ENCODE peak calls at places on chromosomes 13 and 19, in eight cellular contexts. J is HCT116, F is stomach, I is Panc1, P is GM12878, C is transverse colon, K is sigmoid colon, V is esophagus muscularis mucosa. T is an unnamed sample.

GRCh38 chr13:83577183-83577582 is 305.1 kb downstream of the SLITRK1 start:
- DNase-seq in C (no peak), F (no peak), K (no peak), J (no peak), P (no peak), I (no peak), V (no peak), T (no peak)

GRCh38 chr13:114115191-114115671 is 17.2 kb downstream of the RASA3 start:
- DNase-seq in F (peak), I (no peak), K (peak), V (no peak), J (no peak), C (peak), P (no peak), T (peak)

GRCh38 chr13:48644951-48645350 is 8.8 kb upstream of the CYSLTR2 start:
- DNase-seq in I (no peak), K (no peak), C (no peak), V (peak), J (no peak), F (no peak), P (no peak), T (no peak)

GRCh38 chr13:35157143-35157755 is 215.2 kb downstream of the NBEA start:
- DNase-seq in K (no peak), P (peak), J (peak), F (no peak), V (no peak), I (no peak), C (peak), T (no peak)

GRCh38 chr13:36346222-36347083 is at the start of gene SPART:
- DNase-seq in C (peak), K (peak), F (peak), I (peak), P (peak), V (peak), J (no peak), T (peak)

GRCh38 chr13:51523082-51523518 is 61.2 kb upstream of the WDFY2 start:
- DNase-seq in V (no peak), P (no peak), C (peak), F (no peak), J (no peak), I (no peak), K (no peak), T (no peak)

GRCh38 chr13:28747851-28748250 is 29.1 kb upstream of the SLC46A3 start:
- DNase-seq in C (no peak), F (no peak), K (no peak), P (no peak), V (no peak), J (no peak), I (no peak), T (no peak)

GRCh38 chr13:93505104-93505952 is 278.7 kb downstream of the GPC6 start:
- DNase-seq in C (no peak), J (no peak), F (no peak), V (no peak), P (no peak), K (no peak), I (no peak), T (no peak)

GRCh38 chr13:25468330-25469178 is 96.8 kb downstream of the ATP8A2 start:
- DNase-seq in C (no peak), K (no peak), F (no peak), P (no peak), V (no peak), J (no peak), I (no peak), T (no peak)

GRCh38 chr13:112625698-112626097 is 37.7 kb upstream of the TUBGCP3 start:
- DNase-seq in J (no peak), C (no peak), P (no peak), F (no peak), I (no peak), K (no peak), V (no peak), T (peak)

GRCh38 chr19:54573330-54573872 is at the start of gene LILRA2:
- DNase-seq in F (no peak), J (no peak), P (no peak), K (no peak), I (no peak), C (no peak), V (peak), T (peak)

GRCh38 chr13:24995225-24995804 is 100.6 kb upstream of the PABPC3 start:
- DNase-seq in P (no peak), F (peak), C (peak), V (peak), J (peak), I (no peak), K (peak), T (no peak)

GRCh38 chr19:7401694-7402093 is 53.0 kb downstream of the ARHGEF18 start:
- DNase-seq in C (no peak), P (no peak), J (no peak), K (no peak), V (no peak), I (no peak), F (no peak), T (no peak)

GRCh38 chr19:49635530-49636229 is 4.3 kb downstream of the RRAS start:
- DNase-seq in J (no peak), I (no peak), P (no peak), V (no peak), K (no peak), C (no peak), F (no peak), T (no peak)

GRCh38 chr19:39296055-39296645 is at the start of gene IFNL1:
- DNase-seq in J (no peak), P (no peak), C (no peak), I (no peak), K (peak), F (peak), V (no peak), T (peak)

GRCh38 chr13:75353786-75354193 is 128.2 kb downstream of the TBC1D4 start:
- DNase-seq in C (no peak), I (no peak), J (no peak), K (no peak), V (no peak), P (no peak), F (no peak), T (no peak)

GRCh38 chr19:41744850-41745249 is 10.5 kb upstream of the CEACAM6 start:
- DNase-seq in F (no peak), C (peak), P (no peak), J (no peak), V (no peak), I (no peak), K (no peak), T (no peak)

GRCh38 chr13:104773775-104774174 is 1707.6 kb upstream of the SLC10A2 start:
- DNase-seq in J (peak), P (peak), I (no peak), K (no peak), C (no peak), V (no peak), F (no peak), T (no peak)

GRCh38 chr13:111143875-111144540 is 28.9 kb downstream of the ARHGEF7 start:
- DNase-seq in P (no peak), J (no peak), I (no peak), K (no peak), V (no peak), C (no peak), F (no peak), T (no peak)

GRCh38 chr13:97282705-97283104 is 60.6 kb downstream of the MBNL2 start:
- DNase-seq in V (no peak), K (no peak), C (no peak), F (no peak), I (no peak), P (no peak), J (no peak), T (no peak)

GRCh38 chr19:43526884-43527859 is at the start of gene ETHE1:
- DNase-seq in C (peak), I (no peak), F (peak), P (no peak), V (no peak), J (no peak), K (peak), T (peak)

GRCh38 chr13:114015111-114015551 is 41.3 kb upstream of the C13orf46 start:
- DNase-seq in P (no peak), J (no peak), C (peak), I (no peak), K (no peak), V (no peak), F (peak), T (no peak)

GRCh38 chr13:23579072-23579885 is 9.1 kb downstream of the TNFRSF19 start:
- DNase-seq in C (peak), F (peak), J (peak), P (no peak), V (peak), I (no peak), K (peak), T (peak)

GRCh38 chr19:40144947-40145748 is 46.1 kb upstream of the MAP3K10 start:
- DNase-seq in J (no peak), V (peak), F (no peak), I (peak), P (no peak), C (no peak), K (no peak), T (no peak)

GRCh38 chr13:31027136-31027535 is 94.7 kb downstream of the TEX26 start:
- DNase-seq in I (no peak), F (no peak), P (no peak), K (no peak), C (no peak), V (no peak), J (no peak), T (no peak)

GRCh38 chr13:62779146-62779545 is 1363.5 kb upstream of the PCDH20 start:
- DNase-seq in V (no peak), I (no peak), F (no peak), J (no peak), C (no peak), P (no peak), K (no peak), T (no peak)

GRCh38 chr13:53200498-53201453 is 172.2 kb downstream of the OLFM4 start:
- DNase-seq in I (no peak), V (peak), K (peak), C (peak), J (no peak), P (no peak), F (peak), T (peak)

GRCh38 chr13:108368240-108368898 is 98.9 kb downstream of the TNFSF13B start:
- DNase-seq in I (no peak), V (no peak), C (no peak), F (no peak), K (no peak), J (no peak), P (no peak), T (no peak)

GRCh38 chr19:2294377-2295335 is 12.7 kb upstream of the PEAK3 start:
- DNase-seq in I (no peak), K (peak), J (no peak), F (no peak), P (no peak), V (no peak), C (no peak), T (peak)

GRCh38 chr13:90542959-90543358 is 804.5 kb upstream of the MIR17HG start:
- DNase-seq in I (no peak), C (no peak), K (no peak), F (no peak), P (no peak), J (no peak), V (no peak), T (no peak)

GRCh38 chr19:31285744-31286143 is 63.5 kb downstream of the TSHZ3 start:
- DNase-seq in K (peak), P (no peak), F (no peak), C (no peak), J (no peak), V (no peak), I (no peak), T (peak)

GRCh38 chr13:112012004-112012704 is 54.8 kb upstream of the SOX1 start:
- DNase-seq in P (no peak), I (no peak), F (peak), K (no peak), C (no peak), J (no peak), V (no peak), T (peak)

GRCh38 chr13:76759877-76760276 is 126.3 kb downstream of the KCTD12 start:
- DNase-seq in P (no peak), I (no peak), V (no peak), C (no peak), K (no peak), J (no peak), F (no peak), T (no peak)

DNA sequence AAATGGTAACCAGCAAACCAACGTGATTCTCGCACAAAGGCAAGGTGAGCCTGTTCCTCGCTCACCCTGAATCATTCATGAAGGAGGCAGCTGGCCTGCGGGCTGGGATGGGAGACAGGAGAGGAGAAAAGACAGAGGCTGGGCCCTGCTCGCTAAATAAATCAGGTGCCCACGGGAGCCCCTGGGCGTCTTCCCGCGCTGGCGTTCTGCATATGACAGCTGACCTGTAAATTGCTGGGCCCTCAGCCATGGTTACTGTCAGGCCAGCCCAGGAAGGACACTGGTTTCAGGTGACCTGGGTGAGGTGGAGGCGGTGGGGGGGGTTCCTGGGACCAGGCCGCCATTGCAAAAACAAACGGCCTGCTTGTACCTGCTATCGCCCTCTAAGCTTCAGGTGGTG is 3.5 kb upstream of the PTBP1 start:
- DNase-seq in V (no peak), F (no peak), C (no peak), I (no peak), P (no peak), K (no peak), J (no peak), T (no peak)
- H3K4me3 ChIP-seq in V (no peak), F (no peak), C (no peak), I (no peak), P (no peak), K (no peak), J (no peak), T (no peak)

DNA sequence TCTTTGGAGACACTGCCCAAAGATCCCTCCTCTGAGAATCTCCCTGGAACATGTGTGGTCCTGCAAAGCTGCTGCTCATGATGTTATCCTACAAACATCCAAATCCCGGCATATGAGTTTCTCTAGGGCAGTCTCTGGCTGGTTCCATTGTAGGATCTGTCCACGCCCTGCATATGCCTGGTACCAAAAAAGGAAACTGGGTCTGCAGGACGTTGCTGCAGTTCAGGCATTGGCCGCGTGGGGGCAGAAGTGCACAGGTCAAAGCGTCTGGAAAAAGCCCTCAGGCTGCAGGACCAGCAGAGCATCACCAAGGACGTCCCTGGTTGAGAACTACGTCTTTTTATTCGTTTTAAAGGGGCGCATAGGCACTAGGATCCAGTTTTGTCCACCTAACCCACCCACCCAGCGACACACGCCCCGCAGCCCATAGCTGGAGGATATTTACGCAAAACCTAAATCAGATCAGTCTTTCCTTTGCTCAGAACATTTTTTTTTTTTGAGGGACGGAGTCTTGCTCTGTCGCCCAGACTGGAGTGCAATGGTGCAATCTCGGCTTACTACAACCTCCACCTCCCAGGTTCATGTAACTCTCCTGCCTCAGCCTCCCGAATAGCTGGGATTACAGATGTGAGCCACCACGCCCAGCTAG is 12.9 kb upstream of the ZNF564 start:
- DNase-seq in K (peak), P (peak), J (peak), I (peak), V (peak), F (peak), C (peak), T (peak)
- TF ChIP-seq POLR2AphosphoS5 in K (peak), P (no peak), J (no peak), I (no peak), V (peak), F (no peak), C (no peak), T (peak)

DNA sequence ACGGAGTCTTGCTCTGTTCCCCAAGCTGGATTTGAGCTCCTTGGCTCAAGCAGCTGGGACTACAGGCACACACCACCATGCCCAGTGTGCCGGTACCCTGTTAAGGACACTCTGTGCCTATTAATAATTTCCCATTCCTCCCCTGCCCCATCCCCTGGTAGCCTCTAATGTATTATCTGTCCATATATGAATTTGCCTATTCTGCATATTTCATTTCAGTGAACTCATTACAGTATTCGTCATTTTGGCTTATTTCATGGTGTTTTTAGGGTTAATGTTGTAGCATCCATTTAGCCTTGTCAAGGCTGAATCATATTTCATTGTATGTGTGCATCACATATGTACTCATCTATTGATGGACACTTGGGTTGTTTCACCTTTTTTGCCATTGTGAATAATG is 33.6 kb downstream of the SKA3 start:
- DNase-seq in F (no peak), V (no peak), K (no peak), P (no peak), C (no peak), I (no peak), J (no peak), T (no peak)
- H3K4me3 ChIP-seq in F (peak), V (no peak), K (no peak), P (peak), C (no peak), I (no peak), J (no peak), T (no peak)

GRCh38 chr13:33262069-33262487 is 23.5 kb downstream of the STARD13 start:
- DNase-seq in P (no peak), C (peak), I (no peak), V (no peak), F (no peak), K (peak), J (peak), T (no peak)
- TF ChIP-seq POLR2AphosphoS5 in P (no peak), C (peak), I (no peak), V (peak), F (no peak), K (peak), J (no peak), T (no peak)

GRCh38 chr19:3605770-3606169 is 905 bp downstream of the TBXA2R start:
- DNase-seq in K (no peak), I (no peak), J (no peak), P (no peak), C (no peak), V (no peak), F (no peak), T (no peak)
- H3K4me3 ChIP-seq in K (peak), I (peak), J (peak), P (no peak), C (no peak), V (peak), F (peak), T (peak)

GRCh38 chr19:47047272-47047930 is 1.0 kb downstream of the TMEM160 start:
- DNase-seq in K (no peak), V (no peak), J (no peak), P (no peak), F (no peak), C (no peak), I (no peak), T (no peak)

GRCh38 chr19:47049307-47049700 is 880 bp upstream of the TMEM160 start:
- DNase-seq in K (no peak), P (no peak), F (no peak), J (no peak), I (no peak), V (no peak), C (no peak), T (no peak)

GRCh38 chr19:47044946-47045866 is 3.2 kb downstream of the TMEM160 start:
- DNase-seq in I (no peak), K (no peak), C (no peak), V (no peak), J (no peak), P (no peak), F (no peak), T (no peak)

GRCh38 chr19:47045867-47046470 is 2.5 kb downstream of the TMEM160 start:
- DNase-seq in J (no peak), C (no peak), K (no peak), P (no peak), F (no peak), I (no peak), V (no peak), T (no peak)

GRCh38 chr19:47047931-47048399 is 459 bp downstream of the TMEM160 start:
- DNase-seq in V (peak), J (peak), K (peak), P (peak), I (no peak), F (peak), C (peak), T (peak)
- TF ChIP-seq POLR2AphosphoS5 in V (peak), J (peak), K (peak), P (peak), I (no peak), F (peak), C (peak), T (peak)

GRCh38 chr19:19459707-19460251 is 54.3 kb downstream of the GATAD2A start:
- DNase-seq in K (no peak), V (no peak), J (no peak), F (peak), P (no peak), I (peak), C (peak), T (peak)
- H3K4me3 ChIP-seq in K (no peak), V (peak), J (no peak), F (peak), P (peak), I (no peak), C (no peak), T (peak)

GRCh38 chr19:48616041-48616436 is 1.2 kb upstream of the FAM83E start:
- DNase-seq in K (no peak), P (no peak), I (no peak), V (no peak), C (no peak), J (no peak), F (no peak), T (peak)
- TF ChIP-seq POLR2AphosphoS5 in K (no peak), P (peak), I (no peak), V (no peak), C (no peak), J (peak), F (no peak), T (peak)

GRCh38 chr19:45919678-45920077 is 5.1 kb upstream of the NANOS2 start:
- DNase-seq in K (no peak), I (no peak), C (no peak), F (no peak), V (no peak), P (no peak), J (no peak), T (no peak)
- H3K4me3 ChIP-seq in K (no peak), I (no peak), C (no peak), F (no peak), V (no peak), P (no peak), J (no peak), T (no peak)

DNA sequence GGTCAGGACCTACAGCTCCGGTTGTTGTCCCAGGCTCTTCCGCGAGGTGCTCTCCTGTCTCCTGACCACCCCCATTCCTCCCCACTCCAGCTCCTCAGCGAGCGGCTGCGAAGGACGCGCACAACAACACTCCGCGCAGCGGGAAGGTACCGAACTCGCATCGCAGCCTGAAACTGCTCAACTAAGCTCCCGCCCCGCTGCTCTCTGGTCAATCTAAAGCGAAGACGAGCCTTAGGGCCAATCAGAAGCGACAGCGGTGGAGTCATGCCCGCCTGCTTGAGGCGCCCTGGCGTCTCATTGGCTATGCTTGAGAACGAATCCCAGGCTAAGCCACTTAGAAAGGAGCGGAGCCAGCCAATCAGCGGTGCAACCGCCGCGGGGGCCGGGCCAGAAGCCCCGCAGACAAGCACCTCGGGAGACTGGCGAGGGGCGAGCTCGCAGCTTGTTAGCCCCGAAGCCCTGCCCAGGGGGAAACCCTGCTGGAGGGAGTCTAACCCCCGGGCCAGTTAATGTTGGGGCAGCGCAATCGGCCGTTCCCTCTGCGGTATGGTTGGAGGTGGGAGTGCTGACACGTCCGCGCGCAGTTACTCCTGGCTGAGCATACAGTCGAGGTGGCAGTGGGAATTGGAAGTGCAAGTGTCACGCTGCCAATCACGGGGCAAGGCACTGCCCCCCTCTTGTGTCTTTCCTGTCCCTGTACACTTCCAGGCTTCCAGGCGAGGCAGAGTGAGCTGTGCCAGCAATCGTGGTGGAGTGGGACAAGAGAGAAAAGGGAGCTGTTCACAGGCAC is 1.9 kb upstream of the ZBTB32 start:
- DNase-seq in J (peak), V (peak), K (peak), F (peak), I (peak), P (peak), C (peak), T (peak)
- TF ChIP-seq POLR2AphosphoS5 in J (peak), V (peak), K (no peak), F (peak), I (peak), P (peak), C (no peak), T (peak)

T was measured in spleen.